ENCODE peak calls at places on chromosomes 1 and 21, in eight cellular contexts. One of them, this sample, is unnamed.

GRCh38 chr1:89671775-89672488 is 39.0 kb downstream of the LRRC8C start:
- DNase-seq in CD8-positive, alpha-beta T cell: no peak
- DNase-seq in GM23248: peak; percentile 52
- DNase-seq in heart left ventricle: no peak
- DNase-seq in A549: peak; percentile 38
- DNase-seq in Karpas-422: no peak
- DNase-seq in left ventricle myocardium inferior: no peak
- DNase-seq in neuronal stem cell: no peak
- DNase-seq in this sample: no peak

GRCh38 chr1:174883361-174883760 is 116.4 kb upstream of the CACYBP start:
- DNase-seq in heart left ventricle: no peak
- DNase-seq in neuronal stem cell: no peak
- DNase-seq in left ventricle myocardium inferior: no peak
- DNase-seq in Karpas-422: peak; percentile 47
- DNase-seq in A549: no peak
- DNase-seq in CD8-positive, alpha-beta T cell: no peak
- DNase-seq in GM23248: peak; percentile 23
- DNase-seq in this sample: peak; percentile 36

GRCh38 chr1:160429702-160430535 is 29.6 kb downstream of the VANGL2 start:
- DNase-seq in Karpas-422: peak; percentile 57
- DNase-seq in heart left ventricle: no peak
- DNase-seq in CD8-positive, alpha-beta T cell: no peak
- DNase-seq in left ventricle myocardium inferior: no peak
- DNase-seq in GM23248: no peak
- DNase-seq in neuronal stem cell: no peak
- DNase-seq in A549: no peak
- DNase-seq in this sample: no peak

GRCh38 chr1:110440877-110441276 is 10.1 kb upstream of the PROK1 start:
- DNase-seq in A549: no peak
- DNase-seq in CD8-positive, alpha-beta T cell: no peak
- DNase-seq in GM23248: peak; percentile 72
- DNase-seq in neuronal stem cell: no peak
- DNase-seq in heart left ventricle: no peak
- DNase-seq in Karpas-422: no peak
- DNase-seq in left ventricle myocardium inferior: no peak
- DNase-seq in this sample: no peak

GRCh38 chr1:64235133-64235532 is 31.7 kb downstream of the UBE2U start:
- DNase-seq in CD8-positive, alpha-beta T cell: no peak
- DNase-seq in left ventricle myocardium inferior: no peak
- DNase-seq in neuronal stem cell: no peak
- DNase-seq in GM23248: peak; percentile 20
- DNase-seq in heart left ventricle: no peak
- DNase-seq in A549: no peak
- DNase-seq in Karpas-422: no peak
- DNase-seq in this sample: no peak

GRCh38 chr1:11341881-11342552 is 69.0 kb downstream of the UBIAD1 start:
- DNase-seq in heart left ventricle: no peak
- DNase-seq in CD8-positive, alpha-beta T cell: no peak
- DNase-seq in neuronal stem cell: no peak
- DNase-seq in GM23248: no peak
- DNase-seq in left ventricle myocardium inferior: no peak
- DNase-seq in Karpas-422: no peak
- DNase-seq in A549: no peak
- DNase-seq in this sample: peak; percentile 64

GRCh38 chr21:18877932-18878331 is 474.3 kb upstream of the TMPRSS15 start:
- DNase-seq in GM23248: no peak
- DNase-seq in Karpas-422: no peak
- DNase-seq in neuronal stem cell: no peak
- DNase-seq in CD8-positive, alpha-beta T cell: no peak
- DNase-seq in A549: no peak
- DNase-seq in heart left ventricle: no peak
- DNase-seq in left ventricle myocardium inferior: no peak
- DNase-seq in this sample: peak; percentile 77

GRCh38 chr21:29302340-29302991 is 3.7 kb downstream of the BACH1 start:
- DNase-seq in heart left ventricle: no peak
- DNase-seq in CD8-positive, alpha-beta T cell: no peak
- DNase-seq in neuronal stem cell: no peak
- DNase-seq in GM23248: peak; percentile 39
- DNase-seq in left ventricle myocardium inferior: no peak
- DNase-seq in A549: no peak
- DNase-seq in Karpas-422: no peak
- DNase-seq in this sample: no peak

GRCh38 chr1:229196404-229197224 is 74.3 kb upstream of the RAB4A start:
- DNase-seq in CD8-positive, alpha-beta T cell: no peak
- DNase-seq in Karpas-422: no peak
- DNase-seq in GM23248: peak; percentile 76
- DNase-seq in neuronal stem cell: no peak
- DNase-seq in A549: no peak
- DNase-seq in left ventricle myocardium inferior: no peak
- DNase-seq in heart left ventricle: no peak
- DNase-seq in this sample: no peak

GRCh38 chr1:156641761-156642264 is at the start of gene BCAN:
- DNase-seq in GM23248: peak; percentile 48
- DNase-seq in CD8-positive, alpha-beta T cell: no peak
- DNase-seq in Karpas-422: no peak
- DNase-seq in left ventricle myocardium inferior: peak; percentile 43
- DNase-seq in heart left ventricle: peak; percentile 41
- DNase-seq in A549: no peak
- DNase-seq in neuronal stem cell: no peak
- DNase-seq in this sample: peak; percentile 66

GRCh38 chr1:111643696-111644095 is 24.1 kb downstream of the RAP1A start:
- DNase-seq in left ventricle myocardium inferior: no peak
- DNase-seq in A549: no peak
- DNase-seq in GM23248: no peak
- DNase-seq in heart left ventricle: no peak
- DNase-seq in neuronal stem cell: no peak
- DNase-seq in CD8-positive, alpha-beta T cell: no peak
- DNase-seq in Karpas-422: no peak
- DNase-seq in this sample: no peak

GRCh38 chr1:60255565-60255964 is 182.0 kb upstream of the C1orf87 start:
- DNase-seq in GM23248: peak; percentile 42
- DNase-seq in A549: no peak
- DNase-seq in Karpas-422: no peak
- DNase-seq in heart left ventricle: no peak
- DNase-seq in left ventricle myocardium inferior: no peak
- DNase-seq in CD8-positive, alpha-beta T cell: no peak
- DNase-seq in neuronal stem cell: no peak
- DNase-seq in this sample: no peak

GRCh38 chr1:203619091-203619780 is 7.4 kb upstream of the ATP2B4 start:
- DNase-seq in left ventricle myocardium inferior: no peak
- DNase-seq in A549: no peak
- DNase-seq in neuronal stem cell: no peak
- DNase-seq in Karpas-422: peak; percentile 32
- DNase-seq in heart left ventricle: no peak
- DNase-seq in CD8-positive, alpha-beta T cell: no peak
- DNase-seq in GM23248: no peak
- DNase-seq in this sample: peak; percentile 92

GRCh38 chr1:203622486-203622885 is 4.1 kb upstream of the ATP2B4 start:
- DNase-seq in Karpas-422: no peak
- DNase-seq in heart left ventricle: no peak
- DNase-seq in neuronal stem cell: no peak
- DNase-seq in A549: no peak
- DNase-seq in CD8-positive, alpha-beta T cell: no peak
- DNase-seq in GM23248: no peak
- DNase-seq in left ventricle myocardium inferior: no peak
- DNase-seq in this sample: no peak

GRCh38 chr1:203624341-203624712 is 2.3 kb upstream of the ATP2B4 start:
- DNase-seq in A549: no peak
- DNase-seq in left ventricle myocardium inferior: no peak
- DNase-seq in GM23248: no peak
- DNase-seq in heart left ventricle: no peak
- DNase-seq in Karpas-422: peak; percentile 11
- DNase-seq in CD8-positive, alpha-beta T cell: no peak
- DNase-seq in neuronal stem cell: no peak
- DNase-seq in this sample: no peak

GRCh38 chr1:203625623-203626189 is 926 bp upstream of the ATP2B4 start:
- DNase-seq in heart left ventricle: no peak
- DNase-seq in Karpas-422: peak; percentile 58
- DNase-seq in CD8-positive, alpha-beta T cell: no peak
- DNase-seq in GM23248: peak; percentile 45
- DNase-seq in A549: no peak
- DNase-seq in left ventricle myocardium inferior: no peak
- DNase-seq in neuronal stem cell: no peak
- DNase-seq in this sample: no peak

GRCh38 chr1:203621559-203622130 is 5.0 kb upstream of the ATP2B4 start:
- DNase-seq in Karpas-422: peak; percentile 20
- DNase-seq in A549: no peak
- DNase-seq in heart left ventricle: no peak
- DNase-seq in CD8-positive, alpha-beta T cell: no peak
- DNase-seq in neuronal stem cell: no peak
- DNase-seq in left ventricle myocardium inferior: no peak
- DNase-seq in GM23248: no peak
- DNase-seq in this sample: no peak
- H3K4me1 ChIP-seq in Karpas-422: peaks cover 12% of the 10 kb centered on the region
- H3K4me1 ChIP-seq in A549: peaks cover 18% of the 10 kb centered on the region
- H3K4me1 ChIP-seq in heart left ventricle: peaks cover 25% of the 10 kb centered on the region
- H3K4me1 ChIP-seq in CD8-positive, alpha-beta T cell: peaks cover 11% of the 10 kb centered on the region
- H3K4me1 ChIP-seq in neuronal stem cell: peaks cover 8% of the 10 kb centered on the region
- H3K4me1 ChIP-seq in left ventricle myocardium inferior: peaks cover 21% of the 10 kb centered on the region
- H3K4me1 ChIP-seq in GM23248: peaks cover 12% of the 10 kb centered on the region
- H3K4me1 ChIP-seq in this sample: peaks cover 31% of the 10 kb centered on the region

DNA sequence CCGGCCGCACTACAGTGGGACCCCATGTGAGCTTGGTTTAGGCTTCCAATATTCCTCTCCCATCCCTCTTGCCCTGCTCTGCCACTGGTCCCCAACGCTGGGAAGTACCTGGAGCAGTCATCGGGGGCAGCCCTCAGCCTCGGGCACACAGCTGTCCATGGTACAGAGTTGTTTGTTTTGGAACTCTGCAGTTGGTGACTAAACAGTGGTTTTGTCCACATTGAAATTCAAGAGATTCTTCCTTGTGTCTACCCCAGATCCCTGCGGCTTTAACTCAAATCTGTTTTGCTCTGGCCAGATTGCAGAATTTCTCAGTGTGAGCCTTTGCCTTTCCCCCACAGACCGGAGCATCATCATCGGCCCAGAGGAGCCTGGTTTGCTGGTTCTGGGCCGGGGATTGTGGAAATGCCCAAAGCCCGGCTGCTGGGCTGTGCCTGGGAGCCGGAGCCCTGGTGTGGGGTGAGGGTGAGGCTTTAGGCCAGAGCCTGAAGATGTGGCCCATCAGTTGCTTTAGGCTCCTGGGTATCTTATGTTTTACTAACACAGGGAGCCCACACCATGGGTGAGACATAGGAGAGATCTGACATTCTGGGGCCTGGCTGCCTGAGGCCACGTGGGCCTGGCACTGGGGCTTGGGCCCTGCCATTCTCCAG is 93.2 kb downstream of the ARHGEF10L start:
- DNase-seq in neuronal stem cell: no peak
- DNase-seq in GM23248: peak; percentile 74
- DNase-seq in CD8-positive, alpha-beta T cell: no peak
- DNase-seq in heart left ventricle: no peak
- DNase-seq in left ventricle myocardium inferior: no peak
- DNase-seq in Karpas-422: no peak
- DNase-seq in A549: peak; percentile 23
- DNase-seq in this sample: no peak
- H3K4me1 ChIP-seq in neuronal stem cell: no peaks in the 10 kb centered on the region
- H3K4me1 ChIP-seq in GM23248: peaks cover 32% of the 10 kb centered on the region
- H3K4me1 ChIP-seq in CD8-positive, alpha-beta T cell: no peaks in the 10 kb centered on the region
- H3K4me1 ChIP-seq in heart left ventricle: peaks cover 19% of the 10 kb centered on the region
- H3K4me1 ChIP-seq in left ventricle myocardium inferior: peaks cover 23% of the 10 kb centered on the region
- H3K4me1 ChIP-seq in Karpas-422: peaks cover 29% of the 10 kb centered on the region
- H3K4me1 ChIP-seq in A549: peaks cover 18% of the 10 kb centered on the region
- H3K4me1 ChIP-seq in this sample: no peaks in the 10 kb centered on the region

DNA sequence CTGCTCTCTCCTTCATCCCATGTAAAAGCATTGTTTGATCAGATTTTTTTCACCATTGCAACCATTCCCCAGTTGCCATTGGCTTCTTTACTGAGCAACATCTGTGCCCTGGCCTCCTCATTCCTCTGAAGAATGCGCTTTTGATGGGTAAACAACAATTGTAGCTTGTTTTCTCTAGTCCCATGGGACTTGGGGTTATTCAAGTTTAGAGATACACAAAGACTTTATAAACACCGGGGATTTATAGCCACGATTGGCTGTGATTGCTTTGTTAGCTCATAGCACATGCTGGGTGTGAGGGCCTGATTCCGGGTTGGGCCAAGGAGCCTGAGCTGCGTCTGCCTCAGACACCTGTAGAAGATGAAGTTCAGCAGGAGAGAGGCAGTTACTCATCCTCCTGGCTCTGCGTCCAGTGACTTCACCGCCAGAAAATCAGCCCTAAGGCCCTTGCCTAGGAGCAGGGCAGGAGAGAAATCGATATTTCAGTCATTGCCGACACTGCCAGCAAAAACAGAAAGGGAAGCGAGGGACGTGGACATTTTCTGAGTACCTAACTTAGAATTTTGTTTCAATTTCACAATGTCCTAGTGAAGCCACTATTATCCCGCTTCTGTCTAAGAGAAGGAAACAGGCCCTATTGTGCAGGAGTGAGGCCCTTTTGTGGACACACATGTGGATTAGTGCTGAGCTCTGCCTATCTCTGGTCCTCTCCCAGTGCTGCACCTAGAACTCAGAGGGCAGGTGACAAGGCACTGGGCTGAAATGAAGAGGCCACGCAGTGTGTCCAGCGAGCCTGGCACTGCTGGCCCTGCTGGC is 159.8 kb upstream of the USP24 start:
- DNase-seq in A549: no peak
- DNase-seq in GM23248: peak; percentile 63
- DNase-seq in left ventricle myocardium inferior: no peak
- DNase-seq in Karpas-422: no peak
- DNase-seq in heart left ventricle: no peak
- DNase-seq in CD8-positive, alpha-beta T cell: no peak
- DNase-seq in neuronal stem cell: no peak
- DNase-seq in this sample: no peak
- H3K4me1 ChIP-seq in A549: no peaks in the 10 kb centered on the region
- H3K4me1 ChIP-seq in GM23248: peaks cover 14% of the 10 kb centered on the region
- H3K4me1 ChIP-seq in left ventricle myocardium inferior: peaks cover 8% of the 10 kb centered on the region
- H3K4me1 ChIP-seq in Karpas-422: no peaks in the 10 kb centered on the region
- H3K4me1 ChIP-seq in heart left ventricle: peaks cover 6% of the 10 kb centered on the region
- H3K4me1 ChIP-seq in CD8-positive, alpha-beta T cell: no peaks in the 10 kb centered on the region
- H3K4me1 ChIP-seq in neuronal stem cell: peaks cover 3% of the 10 kb centered on the region
- H3K4me1 ChIP-seq in this sample: no peaks in the 10 kb centered on the region

GRCh38 chr1:55885619-55886018 is 670.5 kb upstream of the USP24 start:
- DNase-seq in A549: no peak
- DNase-seq in left ventricle myocardium inferior: no peak
- DNase-seq in Karpas-422: no peak
- DNase-seq in GM23248: no peak
- DNase-seq in neuronal stem cell: no peak
- DNase-seq in heart left ventricle: no peak
- DNase-seq in CD8-positive, alpha-beta T cell: no peak
- DNase-seq in this sample: no peak

GRCh38 chr1:55888685-55889317 is 673.6 kb upstream of the USP24 start:
- DNase-seq in GM23248: no peak
- DNase-seq in left ventricle myocardium inferior: no peak
- DNase-seq in heart left ventricle: no peak
- DNase-seq in neuronal stem cell: no peak
- DNase-seq in A549: no peak
- DNase-seq in CD8-positive, alpha-beta T cell: no peak
- DNase-seq in Karpas-422: no peak
- DNase-seq in this sample: no peak

GRCh38 chr1:55882931-55883330 is 667.8 kb upstream of the USP24 start:
- DNase-seq in CD8-positive, alpha-beta T cell: no peak
- DNase-seq in GM23248: no peak
- DNase-seq in neuronal stem cell: no peak
- DNase-seq in A549: no peak
- DNase-seq in heart left ventricle: no peak
- DNase-seq in Karpas-422: no peak
- DNase-seq in left ventricle myocardium inferior: no peak
- DNase-seq in this sample: no peak

GRCh38 chr1:55893155-55893554 is 678.0 kb upstream of the USP24 start:
- DNase-seq in A549: peak; percentile 8
- DNase-seq in heart left ventricle: no peak
- DNase-seq in neuronal stem cell: no peak
- DNase-seq in Karpas-422: peak; percentile 78
- DNase-seq in left ventricle myocardium inferior: no peak
- DNase-seq in GM23248: peak; percentile 63
- DNase-seq in CD8-positive, alpha-beta T cell: no peak
- DNase-seq in this sample: peak; percentile 55

GRCh38 chr1:55887103-55887712 is 672.0 kb upstream of the USP24 start:
- DNase-seq in Karpas-422: no peak
- DNase-seq in GM23248: no peak
- DNase-seq in left ventricle myocardium inferior: no peak
- DNase-seq in CD8-positive, alpha-beta T cell: no peak
- DNase-seq in A549: no peak
- DNase-seq in neuronal stem cell: no peak
- DNase-seq in heart left ventricle: no peak
- DNase-seq in this sample: no peak
- H3K4me1 ChIP-seq in Karpas-422: no peaks in the 10 kb centered on the region
- H3K4me1 ChIP-seq in GM23248: no peaks in the 10 kb centered on the region
- H3K4me1 ChIP-seq in left ventricle myocardium inferior: no peaks in the 10 kb centered on the region
- H3K4me1 ChIP-seq in CD8-positive, alpha-beta T cell: no peaks in the 10 kb centered on the region
- H3K4me1 ChIP-seq in A549: no peaks in the 10 kb centered on the region
- H3K4me1 ChIP-seq in neuronal stem cell: no peaks in the 10 kb centered on the region
- H3K4me1 ChIP-seq in heart left ventricle: no peaks in the 10 kb centered on the region
- H3K4me1 ChIP-seq in this sample: no peaks in the 10 kb centered on the region

This sample was measured in SJCRH30.